ENCODE peak calls at places on chromosome 14, in nine cellular contexts. X is IMR-90; K is A172; I is fibroblast of lung; Q is stimulated activated naive CD8-positive, alpha-beta T cell treated with anti-CD3 and anti-CD28 coated beads, Interleukin-15, Interleukin-2, amounts not matched to agents 100 U/mL and 50 U/mL, for 24 hours; R is upper lobe of left lung; P is Caki2; V is NCI-H1048; C is left lung. S is an unnamed sample.

GRCh38 chr14:105050551-105050897 is 14.7 kb downstream of the GPR132 start:
- DNase-seq in X (peak), K (no peak), I (no peak), Q (no peak), R (no peak), P (peak), V (no peak), C (no peak), S (peak)

GRCh38 chr14:50910495-50911420 is 33.5 kb downstream of the PYGL start:
- DNase-seq in X (no peak), K (no peak), I (no peak), Q (no peak), R (no peak), P (no peak), V (no peak), C (no peak), S (no peak)

GRCh38 chr14:101843665-101844064 is 82.2 kb downstream of the PPP2R5C start:
- DNase-seq in X (no peak), K (no peak), I (no peak), Q (peak), R (no peak), P (no peak), V (no peak), C (no peak), S (no peak)

GRCh38 chr14:71166434-71166833 is 259.2 kb downstream of the PCNX1 start:
- DNase-seq in X (peak), K (peak), I (peak), Q (no peak), R (no peak), P (peak), V (no peak), C (no peak), S (peak)

GRCh38 chr14:59507063-59507751 is 22.9 kb downstream of the JKAMP start:
- DNase-seq in X (peak), K (peak), I (peak), Q (peak), R (no peak), P (peak), V (peak), C (no peak), S (peak)

GRCh38 chr14:55303646-55304277 is 32.5 kb downstream of the FBXO34 start:
- DNase-seq in X (peak), K (no peak), I (no peak), Q (no peak), R (no peak), P (no peak), V (no peak), C (no peak), S (no peak)

GRCh38 chr14:41423503-41423902 is 183.2 kb upstream of the LRFN5 start:
- DNase-seq in X (no peak), K (peak), I (peak), Q (no peak), R (no peak), P (no peak), V (no peak), C (no peak), S (no peak)

GRCh38 chr14:21913759-21914158 is 240.1 kb upstream of the OR4E1 start:
- DNase-seq in X (peak), K (peak), I (peak), Q (peak), R (no peak), P (peak), V (peak), C (no peak), S (no peak)

GRCh38 chr14:32413967-32414640 is 85.0 kb downstream of the AKAP6 start:
- DNase-seq in X (no peak), K (no peak), I (no peak), Q (no peak), R (no peak), P (no peak), V (no peak), C (no peak), S (no peak)

GRCh38 chr14:76908834-76909233 is 82.6 kb downstream of the LRRC74A start:
- DNase-seq in X (no peak), K (no peak), I (no peak), Q (peak), R (no peak), P (no peak), V (no peak), C (peak), S (no peak)

GRCh38 chr14:73759183-73759713 is 45.1 kb upstream of the PNMA1 start:
- DNase-seq in X (peak), K (no peak), I (peak), Q (peak), R (peak), P (no peak), V (no peak), C (peak), S (peak)

GRCh38 chr14:76125506-76125905 is 26.2 kb upstream of the GPATCH2L start:
- DNase-seq in X (no peak), K (no peak), I (no peak), Q (no peak), R (no peak), P (no peak), V (no peak), C (no peak), S (no peak)

GRCh38 chr14:39367387-39367751 is 64.9 kb downstream of the FBXO33 start:
- DNase-seq in X (no peak), K (no peak), I (no peak), Q (no peak), R (no peak), P (no peak), V (no peak), C (no peak), S (no peak)

GRCh38 chr14:53500191-53500590 is 347.1 kb upstream of the DDHD1 start:
- DNase-seq in X (no peak), K (no peak), I (no peak), Q (no peak), R (no peak), P (no peak), V (no peak), C (no peak), S (no peak)

GRCh38 chr14:22432348-22432976 is 156.6 kb downstream of the DAD1 start:
- DNase-seq in X (peak), K (peak), I (peak), Q (no peak), R (no peak), P (peak), V (no peak), C (no peak), S (peak)

S was measured in AG08395.